ENCODE peak calls at places on chromosomes 7 and 10, in four cellular contexts. H is Kasumi-1, S is HT-29, U is colonic mucosa. I is an unnamed sample.

GRCh38 chr7:78081888-78082287 is 283.3 kb downstream of the PHTF2 start:
- DNase-seq in U (no peak), H (no peak), S (peak; percentile 22), I (no peak)

GRCh38 chr10:94211187-94211529 is 151.6 kb downstream of the NOC3L start:
- DNase-seq in U (no peak), S (no peak), H (no peak), I (no peak)

GRCh38 chr10:108445746-108446145 is 1281.2 kb upstream of the SORCS1 start:
- DNase-seq in U (no peak), S (no peak), H (no peak), I (no peak)

GRCh38 chr10:29757551-29758297 is 123.0 kb upstream of the SVIL start:
- DNase-seq in S (peak; percentile 71), U (peak; percentile 43), H (no peak), I (no peak)

GRCh38 chr10:7417103-7417623 is 6.3 kb upstream of the SFMBT2 start:
- DNase-seq in U (no peak), H (peak; percentile 87), S (peak; percentile 16), I (no peak)

GRCh38 chr7:66344166-66344565 is 139.0 kb downstream of the TPST1 start:
- DNase-seq in H (no peak), U (no peak), S (no peak), I (no peak)

GRCh38 chr10:1180071-1180730 is 124.0 kb downstream of the WDR37 start:
- DNase-seq in U (no peak), S (no peak), H (no peak), I (no peak)

GRCh38 chr10:91691981-91692380 is 59.1 kb upstream of the PPP1R3C start:
- DNase-seq in H (no peak), U (no peak), S (no peak), I (no peak)

GRCh38 chr10:24519950-24520349 is 203.7 kb downstream of the ARHGAP21 start:
- DNase-seq in H (no peak), U (no peak), S (no peak), I (no peak)

GRCh38 chr10:88428442-88428841 is 154.7 kb downstream of the RNLS start:
- DNase-seq in U (no peak), S (peak; percentile 46), H (no peak), I (no peak)

GRCh38 chr7:3200504-3200903 is 100.5 kb upstream of the SDK1 start:
- DNase-seq in H (no peak), S (peak; percentile 50), U (peak; percentile 22), I (no peak)

GRCh38 chr10:16741540-16741939 is 75.7 kb downstream of the RSU1 start:
- DNase-seq in U (no peak), S (no peak), H (no peak), I (no peak)

GRCh38 chr10:84026821-84027257 is 112.5 kb upstream of the GHITM start:
- DNase-seq in H (peak; percentile 56), S (peak; percentile 28), U (peak; percentile 28), I (no peak)

GRCh38 chr7:7251742-7252141 is 69.4 kb downstream of the C1GALT1 start:
- DNase-seq in H (peak; percentile 33), U (no peak), S (no peak), I (no peak)

GRCh38 chr7:146115665-146116451 is 743 bp upstream of the CNTNAP2 start:
- DNase-seq in S (no peak), U (peak; percentile 42), H (peak; percentile 75), I (no peak)

GRCh38 chr10:12018438-12019342 is 23.9 kb downstream of the UPF2 start:
- DNase-seq in H (no peak), S (no peak), U (no peak), I (no peak)

GRCh38 chr7:45590679-45591057 is 16.5 kb downstream of the ADCY1 start:
- DNase-seq in H (no peak), U (no peak), S (no peak), I (no peak)

GRCh38 chr7:156095908-156096539 is 283.8 kb upstream of the SHH start:
- DNase-seq in U (no peak), S (no peak), H (no peak), I (no peak)

GRCh38 chr7:109282726-109283125 is 713.1 kb downstream of the DNAJB9 start:
- DNase-seq in S (no peak), U (no peak), H (no peak), I (no peak)

GRCh38 chr10:5611899-5612680 is 54.3 kb downstream of the ASB13 start:
- DNase-seq in S (peak; percentile 81), H (peak; percentile 15), U (no peak), I (no peak)

GRCh38 chr10:97075961-97076525 is 109.7 kb downstream of the SLIT1 start:
- DNase-seq in H (no peak), S (no peak), U (no peak), I (no peak)

GRCh38 chr7:137942459-137943115 is 59.3 kb downstream of the CREB3L2 start:
- DNase-seq in U (no peak), H (no peak), S (no peak), I (no peak)

I was measured in T-helper 1 cell.